ENCODE peak calls at places on chromosomes 12 and 14, in seven cellular contexts. H is breast epithelium, F is K562, X is A549, S is GM10248, A is suprapubic skin, M is retinal pigment epithelial cell. T is an unnamed sample.

GRCh38 chr14:56334458-56334857 is 216.2 kb downstream of the PELI2 start:
- DNase-seq in H (no peak), F (no peak), X (no peak), S (no peak), A (no peak), M (no peak), T (no peak)

GRCh38 chr14:90671382-90671781 is 144.8 kb downstream of the TTC7B start:
- DNase-seq in H (no peak), F (no peak), X (no peak), S (peak), A (no peak), M (no peak), T (no peak)

GRCh38 chr12:30959778-30960177 is 33.2 kb downstream of the TSPAN11 start:
- DNase-seq in H (no peak), F (no peak), X (no peak), S (no peak), A (no peak), M (no peak), T (no peak)

GRCh38 chr14:79543966-79544365 is 667.3 kb downstream of the DIO2 start:
- DNase-seq in H (no peak), F (no peak), X (peak), S (no peak), A (no peak), M (no peak), T (no peak)

GRCh38 chr14:57871487-57872080 is 5.7 kb upstream of the SLC35F4 start:
- DNase-seq in H (no peak), F (peak), X (peak), S (peak), A (no peak), M (peak), T (no peak)

GRCh38 chr12:1332327-1332726 is 262.1 kb downstream of the FBXL14 start:
- DNase-seq in H (no peak), F (no peak), X (no peak), S (no peak), A (no peak), M (peak), T (no peak)

GRCh38 chr14:95561001-95561412 is 26.2 kb downstream of the GLRX5 start:
- DNase-seq in H (peak), F (peak), X (peak), S (peak), A (peak), M (peak), T (peak)

GRCh38 chr14:81305743-81306142 is 85.0 kb upstream of the GTF2A1 start:
- DNase-seq in H (no peak), F (no peak), X (no peak), S (no peak), A (no peak), M (no peak), T (no peak)

GRCh38 chr14:81400852-81401251 is 728 bp upstream of the STON2 start:
- DNase-seq in H (peak), F (no peak), X (peak), S (no peak), A (peak), M (peak), T (no peak)

GRCh38 chr12:96902076-96902475 is 5.0 kb upstream of the NEDD1 start:
- DNase-seq in H (no peak), F (no peak), X (peak), S (no peak), A (no peak), M (no peak), T (no peak)

GRCh38 chr12:56252649-56253048 is 5.5 kb downstream of the ANKRD52 start:
- DNase-seq in H (no peak), F (no peak), X (no peak), S (no peak), A (no peak), M (no peak), T (no peak)

GRCh38 chr12:7645395-7646177 is 20.1 kb downstream of the APOBEC1 start:
- DNase-seq in H (no peak), F (peak), X (peak), S (peak), A (no peak), M (no peak), T (no peak)

GRCh38 chr12:53218551-53219114 is 11.6 kb upstream of the ITGB7 start:
- DNase-seq in H (no peak), F (no peak), X (no peak), S (no peak), A (no peak), M (no peak), T (no peak)

GRCh38 chr14:75158843-75159614 is 17.4 kb downstream of the TMED10 start:
- DNase-seq in H (no peak), F (no peak), X (peak), S (no peak), A (no peak), M (no peak), T (no peak)

GRCh38 chr12:61011767-61012423 is 1248.3 kb upstream of the USP15 start:
- DNase-seq in H (no peak), F (no peak), X (no peak), S (no peak), A (no peak), M (no peak), T (no peak)

GRCh38 chr14:55071870-55072640 is 20.6 kb downstream of the MAPK1IP1L start:
- DNase-seq in H (peak), F (no peak), X (peak), S (peak), A (no peak), M (peak), T (no peak)

GRCh38 chr12:95130096-95130495 is 56.7 kb upstream of the NR2C1 start:
- DNase-seq in H (no peak), F (no peak), X (peak), S (no peak), A (no peak), M (no peak), T (no peak)

GRCh38 chr12:26118356-26118755 is 6.5 kb downstream of the BHLHE41 start:
- DNase-seq in H (no peak), F (no peak), X (no peak), S (no peak), A (no peak), M (no peak), T (no peak)

GRCh38 chr12:1776139-1776975 is 44.0 kb upstream of the LRTM2 start:
- DNase-seq in H (no peak), F (no peak), X (peak), S (no peak), A (no peak), M (no peak), T (no peak)

GRCh38 chr12:7090222-7090998 is 1.8 kb downstream of the C1R start:
- DNase-seq in H (no peak), F (no peak), X (no peak), S (no peak), A (peak), M (no peak), T (no peak)

GRCh38 chr14:32073537-32074189 is 3.4 kb upstream of the ARHGAP5 start:
- DNase-seq in H (peak), F (peak), X (peak), S (peak), A (no peak), M (peak), T (no peak)

GRCh38 chr12:9049520-9050133 is 60.3 kb downstream of the KLRG1 start:
- DNase-seq in H (no peak), F (peak), X (peak), S (peak), A (no peak), M (no peak), T (no peak)

GRCh38 chr12:72471806-72472205 is 199.6 kb downstream of the TRHDE start:
- DNase-seq in H (no peak), F (no peak), X (no peak), S (no peak), A (no peak), M (no peak), T (no peak)

GRCh38 chr14:91869556-91869955 is 2.2 kb upstream of the TC2N start:
- DNase-seq in H (no peak), F (no peak), X (no peak), S (no peak), A (no peak), M (no peak), T (no peak)

GRCh38 chr12:116882742-116883141 is 1.5 kb upstream of the HRK start:
- DNase-seq in H (no peak), F (no peak), X (peak), S (peak), A (no peak), M (no peak), T (no peak)

GRCh38 chr14:65170768-65171251 is 68.5 kb upstream of the MAX start:
- DNase-seq in H (no peak), F (no peak), X (peak), S (no peak), A (no peak), M (no peak), T (no peak)

GRCh38 chr12:1611775-1612174 is 17.3 kb upstream of the WNT5B start:
- DNase-seq in H (no peak), F (no peak), X (no peak), S (no peak), A (no peak), M (no peak), T (no peak)

GRCh38 chr12:72084061-72084460 is 145.4 kb downstream of the TPH2 start:
- DNase-seq in H (no peak), F (no peak), X (no peak), S (no peak), A (no peak), M (no peak), T (no peak)

GRCh38 chr12:43550831-43551270 is 1.2 kb downstream of the ADAMTS20 start:
- DNase-seq in H (no peak), F (no peak), X (no peak), S (no peak), A (no peak), M (no peak), T (no peak)

GRCh38 chr12:121107681-121108080 is 25.0 kb upstream of the P2RX7 start:
- DNase-seq in H (no peak), F (no peak), X (no peak), S (no peak), A (no peak), M (no peak), T (no peak)

GRCh38 chr12:122406701-122407154 is 15.7 kb downstream of the CLIP1 start:
- DNase-seq in H (no peak), F (no peak), X (peak), S (no peak), A (no peak), M (no peak), T (no peak)

GRCh38 chr12:128578045-128578444 is 245.7 kb downstream of the SLC15A4 start:
- DNase-seq in H (no peak), F (no peak), X (no peak), S (no peak), A (no peak), M (no peak), T (no peak)

GRCh38 chr12:128586630-128587029 is 237.1 kb downstream of the SLC15A4 start:
- DNase-seq in H (no peak), F (no peak), X (no peak), S (no peak), A (no peak), M (no peak), T (no peak)

GRCh38 chr12:128587918-128588317 is 235.8 kb downstream of the SLC15A4 start:
- DNase-seq in H (no peak), F (no peak), X (no peak), S (no peak), A (no peak), M (no peak), T (no peak)

DNA sequence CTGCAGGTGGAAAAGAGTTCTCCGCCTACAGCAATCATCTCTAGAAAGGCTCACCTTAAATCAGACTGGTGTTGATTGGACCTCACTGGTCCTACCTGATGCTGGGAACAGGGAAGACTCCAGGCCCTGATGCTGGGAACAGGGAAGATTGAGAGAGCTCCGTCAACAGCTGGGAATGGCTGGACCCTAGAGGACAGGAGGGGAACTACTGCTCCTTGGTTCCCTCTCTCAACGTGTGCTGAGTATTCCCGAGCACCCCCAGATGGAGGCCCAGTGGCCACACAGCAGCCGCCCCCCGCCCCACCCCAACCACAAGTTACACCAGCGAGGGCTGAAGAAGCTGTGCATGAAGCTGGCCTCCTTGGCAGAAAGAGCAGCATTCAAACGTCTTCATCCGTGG is 240.3 kb downstream of the SLC15A4 start:
- DNase-seq in H (no peak), F (peak), X (peak), S (no peak), A (no peak), M (no peak), T (no peak)
- TF ChIP-seq CTCF in H (no peak), F (no peak), X (no peak), S (no peak), A (no peak), M (no peak), T (no peak)

GRCh38 chr14:35534130-35534883 is at the start of gene INSM2:
- DNase-seq in H (no peak), F (peak), X (peak), S (peak), A (no peak), M (no peak), T (no peak)
- TF ChIP-seq CTCF in H (no peak), F (peak), X (peak), S (peak), A (no peak), M (peak), T (peak)

GRCh38 chr14:102120888-102121287 is 18.8 kb upstream of the WDR20 start:
- DNase-seq in H (no peak), F (no peak), X (no peak), S (no peak), A (no peak), M (no peak), T (no peak)
- TF ChIP-seq CTCF in H (no peak), F (no peak), X (no peak), S (no peak), A (no peak), M (no peak), T (no peak)

DNA sequence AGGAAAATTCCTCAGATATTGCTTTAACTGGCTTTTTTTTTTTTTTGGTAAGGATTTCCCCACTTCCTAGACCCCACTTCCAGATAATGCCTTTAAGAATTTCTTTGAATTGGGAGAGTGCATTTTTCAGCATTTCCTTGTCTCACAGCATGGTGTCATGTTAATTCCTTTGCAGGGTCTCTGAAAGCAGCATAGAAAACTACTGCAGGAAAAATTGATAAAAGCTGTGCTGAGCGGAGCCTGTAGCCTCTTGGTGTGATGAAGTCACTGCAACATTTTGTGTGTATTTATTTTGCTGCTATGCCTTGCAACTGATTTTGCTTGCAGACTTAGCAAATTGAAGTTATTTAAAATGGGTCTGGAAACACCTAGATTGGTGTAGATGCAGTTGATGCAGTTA is 2.7 kb downstream of the ANO4 start:
- DNase-seq in H (no peak), F (no peak), X (no peak), S (no peak), A (no peak), M (no peak), T (no peak)
- TF ChIP-seq CTCF in H (no peak), F (no peak), X (no peak), S (no peak), A (no peak), M (no peak), T (no peak)

GRCh38 chr14:105439710-105440553 is 20.3 kb downstream of the MTA1 start:
- DNase-seq in H (no peak), F (no peak), X (peak), S (no peak), A (no peak), M (no peak), T (no peak)
- TF ChIP-seq CTCF in H (no peak), F (no peak), X (peak), S (no peak), A (no peak), M (no peak), T (no peak)

T was measured in osteocyte.